ENCODE peak calls at places on chromosomes 2 and 18, in eight cellular contexts. M, L, O, Y, V, Q, C and U are unnamed samples.

GRCh38 chr2:241232736-241233575 is 44.5 kb downstream of the ANO7 start:
- DNase-seq in M (no peak), L (no peak), O (no peak), Y (no peak), V (no peak), Q (no peak), C (no peak), U (no peak)

GRCh38 chr2:127579231-127579630 is 43.7 kb downstream of the MYO7B start:
- DNase-seq in M (no peak), L (no peak), O (no peak), Y (no peak), V (peak), Q (no peak), C (no peak), U (no peak)

GRCh38 chr2:192827735-192828134 is 633.0 kb upstream of the TMEFF2 start:
- DNase-seq in M (no peak), L (no peak), O (no peak), Y (no peak), V (peak), Q (no peak), C (no peak), U (no peak)

GRCh38 chr2:190723397-190724090 is 74.7 kb downstream of the NAB1 start:
- DNase-seq in M (no peak), L (peak), O (no peak), Y (no peak), V (no peak), Q (no peak), C (no peak), U (no peak)

GRCh38 chr2:236338495-236339184 is 74.4 kb upstream of the ASB18 start:
- DNase-seq in M (peak), L (peak), O (peak), Y (peak), V (no peak), Q (no peak), C (no peak), U (no peak)

GRCh38 chr2:63692002-63692606 is 103.3 kb downstream of the MDH1 start:
- DNase-seq in M (no peak), L (peak), O (peak), Y (peak), V (no peak), Q (peak), C (peak), U (no peak)

GRCh38 chr2:47437287-47437686 is 34.3 kb downstream of the MSH2 start:
- DNase-seq in M (no peak), L (peak), O (no peak), Y (peak), V (no peak), Q (peak), C (no peak), U (no peak)

GRCh38 chr18:3117493-3118192 is 102.1 kb downstream of the MYOM1 start:
- DNase-seq in M (no peak), L (no peak), O (peak), Y (peak), V (no peak), Q (no peak), C (no peak), U (no peak)

GRCh38 chr18:80196528-80197320 is 50.6 kb downstream of the PARD6G start:
- DNase-seq in M (no peak), L (peak), O (peak), Y (peak), V (no peak), Q (no peak), C (no peak), U (no peak)

GRCh38 chr2:180184506-180184905 is 177.4 kb upstream of the CWC22 start:
- DNase-seq in M (no peak), L (peak), O (peak), Y (peak), V (no peak), Q (no peak), C (no peak), U (no peak)

GRCh38 chr2:157627594-157628281 is 926 bp downstream of the ACVR1C start:
- DNase-seq in M (peak), L (peak), O (no peak), Y (peak), V (no peak), Q (no peak), C (no peak), U (peak)

GRCh38 chr2:82731824-82732223 is 1727.3 kb downstream of the SUCLG1 start:
- DNase-seq in M (no peak), L (no peak), O (no peak), Y (no peak), V (no peak), Q (no peak), C (no peak), U (no peak)

GRCh38 chr2:39275016-39275415 is 31.2 kb upstream of the CDKL4 start:
- DNase-seq in M (no peak), L (no peak), O (peak), Y (peak), V (no peak), Q (no peak), C (no peak), U (no peak)

GRCh38 chr2:84649058-84649457 is 132.8 kb downstream of the DNAH6 start:
- DNase-seq in M (no peak), L (no peak), O (no peak), Y (no peak), V (no peak), Q (no peak), C (no peak), U (no peak)

GRCh38 chr2:71045151-71045550 is 23.3 kb upstream of the NAGK start:
- DNase-seq in M (no peak), L (no peak), O (no peak), Y (no peak), V (no peak), Q (no peak), C (no peak), U (no peak)

GRCh38 chr2:1591978-1592907 is 152.1 kb downstream of the PXDN start:
- DNase-seq in M (no peak), L (peak), O (peak), Y (peak), V (peak), Q (peak), C (peak), U (peak)

GRCh38 chr2:109592905-109593304 is 20.9 kb downstream of the SEPTIN10 start:
- DNase-seq in M (no peak), L (no peak), O (no peak), Y (no peak), V (no peak), Q (no peak), C (no peak), U (no peak)

DNA sequence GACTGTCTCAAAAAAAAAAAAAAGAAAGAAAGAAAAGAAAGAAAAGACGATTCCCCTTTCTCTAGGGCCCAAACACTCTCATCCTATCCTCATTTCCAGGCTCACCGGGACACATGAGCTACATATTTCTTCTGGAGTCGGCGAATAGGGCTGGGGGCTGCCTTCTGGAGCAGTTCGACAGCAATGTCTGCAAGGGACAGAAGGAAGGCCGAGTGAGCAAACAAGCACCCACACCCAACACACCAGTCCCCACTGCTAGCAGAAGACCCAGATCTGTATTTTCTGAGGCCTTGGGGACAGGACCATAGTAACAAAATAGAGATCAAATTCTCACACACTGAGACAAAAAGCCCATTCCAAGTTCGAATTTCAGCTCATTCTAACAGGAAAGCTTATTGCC is 1.2 kb downstream of the CNPPD1 start:
- DNase-seq in M (no peak), L (no peak), O (no peak), Y (no peak), V (no peak), Q (no peak), C (no peak), U (no peak)
- H3K27ac ChIP-seq in M (no peak), L (no peak), O (no peak), Y (no peak), V (no peak), Q (no peak), C (peak), U (no peak)

GRCh38 chr2:229296561-229296960 is 25.5 kb upstream of the PID1 start:
- DNase-seq in M (no peak), L (peak), O (no peak), Y (no peak), V (no peak), Q (no peak), C (no peak), U (no peak)
- H3K27ac ChIP-seq in M (no peak), L (no peak), O (no peak), Y (no peak), V (no peak), Q (no peak), C (no peak), U (no peak)

GRCh38 chr18:9563326-9563725 is 51.0 kb downstream of the PPP4R1 start:
- DNase-seq in M (no peak), L (no peak), O (no peak), Y (no peak), V (no peak), Q (no peak), C (no peak), U (no peak)
- H3K27ac ChIP-seq in M (no peak), L (no peak), O (no peak), Y (no peak), V (no peak), Q (no peak), C (no peak), U (no peak)

DNA sequence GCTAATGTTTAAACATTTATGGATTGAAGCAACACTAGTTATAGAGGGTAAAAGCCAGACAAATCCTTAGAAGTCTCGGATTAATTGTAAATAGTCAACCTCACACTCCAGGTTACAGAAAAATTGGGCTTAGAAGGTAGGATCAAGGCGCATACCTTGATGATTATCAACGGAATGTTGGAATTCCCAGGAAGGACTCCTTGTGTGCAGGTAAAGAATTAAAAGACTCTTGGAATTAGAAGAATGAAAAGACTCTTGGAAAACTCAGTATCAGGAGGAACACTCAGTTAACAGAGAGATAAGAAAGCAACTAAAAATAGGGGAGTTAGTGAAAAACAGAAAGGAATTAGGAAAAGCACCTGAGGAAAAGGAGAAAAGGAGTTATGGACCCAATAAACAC is 29.3 kb upstream of the EPHA4 start:
- DNase-seq in M (no peak), L (no peak), O (no peak), Y (no peak), V (no peak), Q (no peak), C (no peak), U (no peak)
- H3K27ac ChIP-seq in M (no peak), L (no peak), O (no peak), Y (no peak), V (no peak), Q (no peak), C (no peak), U (no peak)